ENCODE peak calls at places on chromosomes 5 and 9, in eight cellular contexts. B is T-helper 9 cell; A is HFFc6; Q is Peyer's patch; S is stimulated activated CD4-positive, alpha-beta T cell treated with anti-CD3 and anti-CD28 coated beads, TNF-alpha, amount 100 ng/mL, for 4 hours; U is hepatic stellate cell; C is activated T-cell treated with anti-CD3 and anti-CD28 coated beads for 1 hour; X is H4. L is an unnamed sample.
A peak's percentile ranks its signal among the peaks of the same experiment; 100 is the strongest.

GRCh38 chr9:134293576-134294227 is 32.6 kb upstream of the RXRA start:
- DNase-seq in B (no peak), A (no peak), Q (no peak), S (no peak), U (no peak), C (no peak), X (no peak), L (peak; percentile 43)

GRCh38 chr5:19001054-19001453 is 986.9 kb downstream of the CDH18 start:
- DNase-seq in B (no peak), A (no peak), Q (no peak), S (no peak), U (no peak), C (no peak), X (no peak), L (no peak)

GRCh38 chr9:21747171-21747570 is 55.3 kb upstream of the MTAP start:
- DNase-seq in B (no peak), A (no peak), Q (no peak), S (no peak), U (no peak), C (no peak), X (no peak), L (no peak)

GRCh38 chr5:123670981-123671557 is 159.1 kb downstream of the CSNK1G3 start:
- DNase-seq in B (peak; percentile 7), A (peak; percentile 22), Q (peak; percentile 53), S (no peak), U (no peak), C (peak; percentile 9), X (peak; percentile 45), L (no peak)

GRCh38 chr5:176161431-176161830 is 76.8 kb upstream of the SIMC1 start:
- DNase-seq in B (no peak), A (no peak), Q (no peak), S (no peak), U (no peak), C (no peak), X (no peak), L (no peak)

GRCh38 chr5:163730206-163730782 is 224.9 kb downstream of the MAT2B start:
- DNase-seq in B (no peak), A (no peak), Q (no peak), S (no peak), U (no peak), C (no peak), X (no peak), L (no peak)

GRCh38 chr9:20408513-20408912 is 213.8 kb downstream of the MLLT3 start:
- DNase-seq in B (no peak), A (no peak), Q (no peak), S (no peak), U (no peak), C (no peak), X (no peak), L (no peak)

GRCh38 chr9:21135736-21136135 is 5.9 kb downstream of the IFNW1 start:
- DNase-seq in B (no peak), A (no peak), Q (no peak), S (no peak), U (no peak), C (no peak), X (no peak), L (no peak)

GRCh38 chr9:134344068-134344820 is 18.0 kb downstream of the RXRA start:
- DNase-seq in B (no peak), A (no peak), Q (no peak), S (no peak), U (no peak), C (peak; percentile 12), X (no peak), L (peak; percentile 83)

GRCh38 chr9:77544491-77545000 is 103.6 kb downstream of the GNA14 start:
- DNase-seq in B (no peak), A (no peak), Q (no peak), S (no peak), U (peak; percentile 21), C (no peak), X (no peak), L (no peak)

GRCh38 chr5:168219515-168220410 is 71.7 kb upstream of the WWC1 start:
- DNase-seq in B (no peak), A (peak; percentile 61), Q (peak; percentile 17), S (no peak), U (peak; percentile 61), C (no peak), X (peak; percentile 87), L (no peak)

GRCh38 chr9:83996126-83996525 is 15.5 kb downstream of the RMI1 start:
- DNase-seq in B (no peak), A (no peak), Q (no peak), S (no peak), U (no peak), C (no peak), X (no peak), L (no peak)

GRCh38 chr9:73023025-73023541 is 70.2 kb upstream of the ALDH1A1 start:
- DNase-seq in B (peak; percentile 35), A (peak; percentile 32), Q (no peak), S (peak; percentile 9), U (peak; percentile 3), C (peak; percentile 40), X (peak; percentile 73), L (no peak)

GRCh38 chr5:135024956-135025729 is 8.9 kb downstream of the PITX1 start:
- DNase-seq in B (no peak), A (no peak), Q (no peak), S (no peak), U (no peak), C (no peak), X (no peak), L (peak; percentile 28)

GRCh38 chr9:37104183-37104889 is 16.0 kb upstream of the ZCCHC7 start:
- DNase-seq in B (no peak), A (peak; percentile 80), Q (no peak), S (no peak), U (peak; percentile 36), C (no peak), X (peak; percentile 57), L (no peak)

GRCh38 chr5:150780816-150781221 is 2.3 kb downstream of the SMIM3 start:
- DNase-seq in B (no peak), A (peak; percentile 91), Q (no peak), S (no peak), U (no peak), C (no peak), X (peak; percentile 45), L (peak; percentile 59)

GRCh38 chr9:135933114-135933513 is 25.8 kb upstream of the CAMSAP1 start:
- DNase-seq in B (no peak), A (no peak), Q (no peak), S (no peak), U (no peak), C (no peak), X (no peak), L (no peak)

GRCh38 chr9:19298601-19299000 is 68.1 kb downstream of the DENND4C start:
- DNase-seq in B (no peak), A (no peak), Q (no peak), S (no peak), U (peak; percentile 7), C (no peak), X (no peak), L (no peak)

GRCh38 chr5:29005386-29005785 is 1967.0 kb upstream of the CDH9 start:
- DNase-seq in B (no peak), A (no peak), Q (no peak), S (no peak), U (no peak), C (no peak), X (peak; percentile 29), L (no peak)

GRCh38 chr5:127832057-127832456 is 128.9 kb downstream of the CCDC192 start:
- DNase-seq in B (no peak), A (no peak), Q (no peak), S (no peak), U (no peak), C (no peak), X (no peak), L (no peak)

GRCh38 chr5:52328220-52328619 is 459.5 kb upstream of the ITGA1 start:
- DNase-seq in B (no peak), A (no peak), Q (no peak), S (no peak), U (no peak), C (no peak), X (no peak), L (no peak)

GRCh38 chr9:90189306-90189705 is 453.3 kb downstream of the DIRAS2 start:
- DNase-seq in B (no peak), A (no peak), Q (peak; percentile 55), S (no peak), U (no peak), C (no peak), X (no peak), L (no peak)

GRCh38 chr5:19179561-19179960 is 808.4 kb downstream of the CDH18 start:
- DNase-seq in B (no peak), A (no peak), Q (no peak), S (no peak), U (no peak), C (no peak), X (peak; percentile 18), L (no peak)

GRCh38 chr9:128419061-128419925 is 1.4 kb upstream of the CERCAM start:
- DNase-seq in B (no peak), A (no peak), Q (no peak), S (no peak), U (peak; percentile 51), C (no peak), X (peak; percentile 3), L (no peak)

GRCh38 chr9:135129137-135129695 is 41.7 kb downstream of the OLFM1 start:
- DNase-seq in B (no peak), A (no peak), Q (no peak), S (no peak), U (no peak), C (no peak), X (no peak), L (no peak)

GRCh38 chr9:70093944-70094343 is 50.3 kb downstream of the MAMDC2 start:
- DNase-seq in B (no peak), A (peak; percentile 17), Q (no peak), S (no peak), U (no peak), C (no peak), X (peak; percentile 84), L (no peak)

GRCh38 chr5:179339996-179340395 is 5.3 kb downstream of the ADAMTS2 start:
- DNase-seq in B (no peak), A (no peak), Q (no peak), S (no peak), U (no peak), C (no peak), X (no peak), L (no peak)

GRCh38 chr9:13963005-13963653 is 350.8 kb downstream of the NFIB start:
- DNase-seq in B (no peak), A (no peak), Q (no peak), S (no peak), U (no peak), C (no peak), X (no peak), L (no peak)

GRCh38 chr5:145510324-145510723 is 324.8 kb downstream of the PRELID2 start:
- DNase-seq in B (no peak), A (no peak), Q (no peak), S (no peak), U (no peak), C (no peak), X (no peak), L (no peak)

L was measured in CD14-positive monocyte.